ENCODE peak calls at places on chromosome 9, in six cellular contexts. One of them, this sample, is unnamed.

GRCh38 chr9:95831810-95832209 is 43.7 kb upstream of the ERCC6L2 start:
- DNase-seq in GM20000: no peak
- DNase-seq in lower leg skin: no peak
- DNase-seq in left lung: no peak
- DNase-seq in upper lobe of right lung: no peak
- DNase-seq in activated CD8-positive, alpha-beta T cell treated with anti-CD3 and anti-CD28 coated beads for 36 hours: no peak
- DNase-seq in this sample: no peak

GRCh38 chr9:20242767-20243166 is 379.5 kb downstream of the MLLT3 start:
- DNase-seq in GM20000: peak
- DNase-seq in lower leg skin: no peak
- DNase-seq in left lung: no peak
- DNase-seq in upper lobe of right lung: no peak
- DNase-seq in activated CD8-positive, alpha-beta T cell treated with anti-CD3 and anti-CD28 coated beads for 36 hours: peak
- DNase-seq in this sample: no peak

GRCh38 chr9:81092057-81092456 is 597.3 kb downstream of the TLE1 start:
- DNase-seq in GM20000: no peak
- DNase-seq in lower leg skin: no peak
- DNase-seq in left lung: no peak
- DNase-seq in upper lobe of right lung: no peak
- DNase-seq in activated CD8-positive, alpha-beta T cell treated with anti-CD3 and anti-CD28 coated beads for 36 hours: no peak
- DNase-seq in this sample: no peak

GRCh38 chr9:34271618-34272017 is 57.5 kb downstream of the KIF24 start:
- DNase-seq in GM20000: no peak
- DNase-seq in lower leg skin: no peak
- DNase-seq in left lung: no peak
- DNase-seq in upper lobe of right lung: no peak
- DNase-seq in activated CD8-positive, alpha-beta T cell treated with anti-CD3 and anti-CD28 coated beads for 36 hours: no peak
- DNase-seq in this sample: no peak

GRCh38 chr9:86534572-86535258 is 180.5 kb upstream of the TUT7 start:
- DNase-seq in GM20000: no peak
- DNase-seq in lower leg skin: no peak
- DNase-seq in left lung: no peak
- DNase-seq in upper lobe of right lung: no peak
- DNase-seq in activated CD8-positive, alpha-beta T cell treated with anti-CD3 and anti-CD28 coated beads for 36 hours: no peak
- DNase-seq in this sample: no peak

GRCh38 chr9:114803886-114804285 is 2.0 kb downstream of the TNFSF15 start:
- DNase-seq in GM20000: no peak
- DNase-seq in lower leg skin: no peak
- DNase-seq in left lung: no peak
- DNase-seq in upper lobe of right lung: no peak
- DNase-seq in activated CD8-positive, alpha-beta T cell treated with anti-CD3 and anti-CD28 coated beads for 36 hours: no peak
- DNase-seq in this sample: no peak

GRCh38 chr9:128706045-128706444 is 3.7 kb downstream of the PKN3 start:
- DNase-seq in GM20000: no peak
- DNase-seq in lower leg skin: no peak
- DNase-seq in left lung: no peak
- DNase-seq in upper lobe of right lung: peak
- DNase-seq in activated CD8-positive, alpha-beta T cell treated with anti-CD3 and anti-CD28 coated beads for 36 hours: no peak
- DNase-seq in this sample: peak

GRCh38 chr9:38048319-38048969 is 20.6 kb downstream of the SHB start:
- DNase-seq in GM20000: no peak
- DNase-seq in lower leg skin: no peak
- DNase-seq in left lung: no peak
- DNase-seq in upper lobe of right lung: no peak
- DNase-seq in activated CD8-positive, alpha-beta T cell treated with anti-CD3 and anti-CD28 coated beads for 36 hours: no peak
- DNase-seq in this sample: peak

GRCh38 chr9:70260007-70260443 is 1.2 kb downstream of the SMC5 start:
- DNase-seq in GM20000: no peak
- DNase-seq in lower leg skin: no peak
- DNase-seq in left lung: no peak
- DNase-seq in upper lobe of right lung: no peak
- DNase-seq in activated CD8-positive, alpha-beta T cell treated with anti-CD3 and anti-CD28 coated beads for 36 hours: no peak
- DNase-seq in this sample: no peak

GRCh38 chr9:110156902-110157301 is 51.1 kb downstream of the C9orf152 start:
- DNase-seq in GM20000: peak
- DNase-seq in lower leg skin: peak
- DNase-seq in left lung: no peak
- DNase-seq in upper lobe of right lung: no peak
- DNase-seq in activated CD8-positive, alpha-beta T cell treated with anti-CD3 and anti-CD28 coated beads for 36 hours: peak
- DNase-seq in this sample: no peak

GRCh38 chr9:100602302-100602930 is 24.5 kb downstream of the CAVIN4 start:
- DNase-seq in GM20000: peak
- DNase-seq in lower leg skin: no peak
- DNase-seq in left lung: no peak
- DNase-seq in upper lobe of right lung: no peak
- DNase-seq in activated CD8-positive, alpha-beta T cell treated with anti-CD3 and anti-CD28 coated beads for 36 hours: no peak
- DNase-seq in this sample: no peak

GRCh38 chr9:91040371-91041215 is 239.0 kb downstream of the SYK start:
- DNase-seq in GM20000: no peak
- DNase-seq in lower leg skin: no peak
- DNase-seq in left lung: no peak
- DNase-seq in upper lobe of right lung: no peak
- DNase-seq in activated CD8-positive, alpha-beta T cell treated with anti-CD3 and anti-CD28 coated beads for 36 hours: peak
- DNase-seq in this sample: no peak

GRCh38 chr9:127904518-127904887 is 5.1 kb upstream of the ST6GALNAC6 start:
- DNase-seq in GM20000: no peak
- DNase-seq in lower leg skin: no peak
- DNase-seq in left lung: peak
- DNase-seq in upper lobe of right lung: peak
- DNase-seq in activated CD8-positive, alpha-beta T cell treated with anti-CD3 and anti-CD28 coated beads for 36 hours: no peak
- DNase-seq in this sample: no peak

GRCh38 chr9:96293481-96293880 is 8.5 kb downstream of the HSD17B3 start:
- DNase-seq in GM20000: no peak
- DNase-seq in lower leg skin: no peak
- DNase-seq in left lung: no peak
- DNase-seq in upper lobe of right lung: no peak
- DNase-seq in activated CD8-positive, alpha-beta T cell treated with anti-CD3 and anti-CD28 coated beads for 36 hours: no peak
- DNase-seq in this sample: no peak

GRCh38 chr9:92266486-92266885 is 27.0 kb downstream of the IARS1 start:
- DNase-seq in GM20000: no peak
- DNase-seq in lower leg skin: no peak
- DNase-seq in left lung: no peak
- DNase-seq in upper lobe of right lung: no peak
- DNase-seq in activated CD8-positive, alpha-beta T cell treated with anti-CD3 and anti-CD28 coated beads for 36 hours: no peak
- DNase-seq in this sample: no peak

GRCh38 chr9:120136685-120137084 is 443.3 kb downstream of the CDK5RAP2 start:
- DNase-seq in GM20000: no peak
- DNase-seq in lower leg skin: no peak
- DNase-seq in left lung: no peak
- DNase-seq in upper lobe of right lung: no peak
- DNase-seq in activated CD8-positive, alpha-beta T cell treated with anti-CD3 and anti-CD28 coated beads for 36 hours: peak
- DNase-seq in this sample: no peak

GRCh38 chr9:112712678-112713077 is 5.2 kb downstream of the INIP start:
- DNase-seq in GM20000: no peak
- DNase-seq in lower leg skin: no peak
- DNase-seq in left lung: no peak
- DNase-seq in upper lobe of right lung: no peak
- DNase-seq in activated CD8-positive, alpha-beta T cell treated with anti-CD3 and anti-CD28 coated beads for 36 hours: no peak
- DNase-seq in this sample: no peak

GRCh38 chr9:112719292-112719691 is 1.4 kb upstream of the INIP start:
- DNase-seq in GM20000: peak
- DNase-seq in lower leg skin: no peak
- DNase-seq in left lung: no peak
- DNase-seq in upper lobe of right lung: no peak
- DNase-seq in activated CD8-positive, alpha-beta T cell treated with anti-CD3 and anti-CD28 coated beads for 36 hours: no peak
- DNase-seq in this sample: no peak

GRCh38 chr9:112719696-112720095 is 1.8 kb upstream of the INIP start:
- DNase-seq in GM20000: no peak
- DNase-seq in lower leg skin: no peak
- DNase-seq in left lung: no peak
- DNase-seq in upper lobe of right lung: no peak
- DNase-seq in activated CD8-positive, alpha-beta T cell treated with anti-CD3 and anti-CD28 coated beads for 36 hours: no peak
- DNase-seq in this sample: no peak

DNA sequence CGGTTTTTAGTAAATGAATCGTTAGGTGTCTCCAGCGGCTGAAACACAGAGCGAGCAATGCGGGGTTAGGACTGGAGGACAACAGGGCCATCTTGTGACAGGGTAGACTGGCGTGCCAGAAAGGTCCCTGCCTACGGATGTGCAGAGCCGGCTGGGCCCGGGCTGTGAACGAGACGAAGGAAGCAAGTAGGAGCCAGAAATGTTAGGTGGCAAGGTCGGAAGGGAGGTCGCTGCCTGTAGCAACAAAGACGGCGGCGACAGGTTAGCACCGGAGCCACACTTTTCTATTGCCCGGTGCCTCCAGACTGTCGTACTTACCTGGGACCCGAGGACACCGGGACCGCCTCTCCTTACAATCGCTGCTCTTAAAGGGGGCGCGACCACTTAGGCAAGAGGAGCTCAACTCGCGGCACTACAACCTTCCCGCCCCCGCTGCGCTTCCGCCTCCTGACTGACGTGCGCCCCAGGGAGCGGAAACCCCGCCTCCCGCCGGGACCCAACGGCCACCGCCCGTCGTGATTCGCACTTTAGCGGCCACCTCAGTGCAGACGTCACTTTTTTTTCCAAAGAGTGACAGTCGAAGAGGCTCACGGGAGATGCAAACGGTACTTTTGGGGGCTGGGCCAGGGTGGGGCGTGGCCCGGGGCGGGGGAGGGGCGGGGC is at the start of gene INIP:
- DNase-seq in GM20000: peak
- DNase-seq in lower leg skin: peak
- DNase-seq in left lung: peak
- DNase-seq in upper lobe of right lung: peak
- DNase-seq in activated CD8-positive, alpha-beta T cell treated with anti-CD3 and anti-CD28 coated beads for 36 hours: peak
- DNase-seq in this sample: peak
- TF ChIP-seq CTCF in GM20000: no peak
- TF ChIP-seq CTCF in lower leg skin: no peak
- TF ChIP-seq CTCF in left lung: no peak
- TF ChIP-seq CTCF in upper lobe of right lung: no peak
- TF ChIP-seq CTCF in activated CD8-positive, alpha-beta T cell treated with anti-CD3 and anti-CD28 coated beads for 36 hours: peak
- TF ChIP-seq CTCF in this sample: peak

GRCh38 chr9:134158242-134158641 is 6.1 kb downstream of the RNU6ATAC start:
- DNase-seq in GM20000: no peak
- DNase-seq in lower leg skin: no peak
- DNase-seq in left lung: no peak
- DNase-seq in upper lobe of right lung: no peak
- DNase-seq in activated CD8-positive, alpha-beta T cell treated with anti-CD3 and anti-CD28 coated beads for 36 hours: no peak
- DNase-seq in this sample: no peak

GRCh38 chr9:134157378-134157885 is 6.9 kb downstream of the RNU6ATAC start:
- DNase-seq in GM20000: no peak
- DNase-seq in lower leg skin: no peak
- DNase-seq in left lung: no peak
- DNase-seq in upper lobe of right lung: no peak
- DNase-seq in activated CD8-positive, alpha-beta T cell treated with anti-CD3 and anti-CD28 coated beads for 36 hours: no peak
- DNase-seq in this sample: no peak

GRCh38 chr9:134156564-134157377 is 7.6 kb downstream of the RNU6ATAC start:
- DNase-seq in GM20000: no peak
- DNase-seq in lower leg skin: no peak
- DNase-seq in left lung: no peak
- DNase-seq in upper lobe of right lung: no peak
- DNase-seq in activated CD8-positive, alpha-beta T cell treated with anti-CD3 and anti-CD28 coated beads for 36 hours: no peak
- DNase-seq in this sample: no peak

GRCh38 chr9:134159566-134160245 is 4.7 kb downstream of the RNU6ATAC start:
- DNase-seq in GM20000: no peak
- DNase-seq in lower leg skin: no peak
- DNase-seq in left lung: no peak
- DNase-seq in upper lobe of right lung: no peak
- DNase-seq in activated CD8-positive, alpha-beta T cell treated with anti-CD3 and anti-CD28 coated beads for 36 hours: no peak
- DNase-seq in this sample: no peak

DNA sequence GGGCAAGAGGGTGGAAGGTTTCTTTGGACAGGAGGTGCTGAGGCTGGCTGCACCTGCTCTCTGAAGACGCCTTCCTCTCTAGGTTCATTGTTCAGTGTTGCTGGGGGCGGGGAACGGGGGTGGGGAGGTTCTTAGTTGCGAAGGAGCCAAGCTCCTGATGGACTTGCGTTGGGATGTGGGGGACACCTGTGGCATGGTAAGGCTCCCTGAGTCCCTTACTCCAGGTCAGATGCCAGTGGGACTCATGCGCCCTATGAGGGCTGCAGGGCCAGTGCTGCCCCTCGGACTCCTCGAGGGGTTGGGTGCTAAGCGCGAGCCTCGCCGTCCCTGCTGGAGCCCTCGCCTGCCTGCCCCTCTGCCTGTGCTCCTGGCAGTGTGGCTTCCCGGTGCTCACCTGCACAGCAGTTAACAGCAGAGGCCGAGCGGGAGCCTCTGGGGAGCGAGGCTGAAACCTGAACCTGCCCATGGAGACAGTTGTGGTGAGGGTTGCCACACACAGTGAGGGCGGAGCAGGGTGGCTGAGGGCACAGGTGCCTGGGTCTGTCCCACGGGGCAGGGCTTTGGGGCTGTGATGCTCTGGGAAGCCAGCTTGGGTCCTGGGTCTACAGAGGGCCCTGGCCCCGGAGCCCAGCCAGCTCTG is 5.5 kb downstream of the RNU6ATAC start:
- DNase-seq in GM20000: no peak
- DNase-seq in lower leg skin: no peak
- DNase-seq in left lung: no peak
- DNase-seq in upper lobe of right lung: no peak
- DNase-seq in activated CD8-positive, alpha-beta T cell treated with anti-CD3 and anti-CD28 coated beads for 36 hours: no peak
- DNase-seq in this sample: no peak
- TF ChIP-seq CTCF in GM20000: no peak
- TF ChIP-seq CTCF in lower leg skin: no peak
- TF ChIP-seq CTCF in left lung: no peak
- TF ChIP-seq CTCF in upper lobe of right lung: no peak
- TF ChIP-seq CTCF in activated CD8-positive, alpha-beta T cell treated with anti-CD3 and anti-CD28 coated beads for 36 hours: no peak
- TF ChIP-seq CTCF in this sample: no peak

DNA sequence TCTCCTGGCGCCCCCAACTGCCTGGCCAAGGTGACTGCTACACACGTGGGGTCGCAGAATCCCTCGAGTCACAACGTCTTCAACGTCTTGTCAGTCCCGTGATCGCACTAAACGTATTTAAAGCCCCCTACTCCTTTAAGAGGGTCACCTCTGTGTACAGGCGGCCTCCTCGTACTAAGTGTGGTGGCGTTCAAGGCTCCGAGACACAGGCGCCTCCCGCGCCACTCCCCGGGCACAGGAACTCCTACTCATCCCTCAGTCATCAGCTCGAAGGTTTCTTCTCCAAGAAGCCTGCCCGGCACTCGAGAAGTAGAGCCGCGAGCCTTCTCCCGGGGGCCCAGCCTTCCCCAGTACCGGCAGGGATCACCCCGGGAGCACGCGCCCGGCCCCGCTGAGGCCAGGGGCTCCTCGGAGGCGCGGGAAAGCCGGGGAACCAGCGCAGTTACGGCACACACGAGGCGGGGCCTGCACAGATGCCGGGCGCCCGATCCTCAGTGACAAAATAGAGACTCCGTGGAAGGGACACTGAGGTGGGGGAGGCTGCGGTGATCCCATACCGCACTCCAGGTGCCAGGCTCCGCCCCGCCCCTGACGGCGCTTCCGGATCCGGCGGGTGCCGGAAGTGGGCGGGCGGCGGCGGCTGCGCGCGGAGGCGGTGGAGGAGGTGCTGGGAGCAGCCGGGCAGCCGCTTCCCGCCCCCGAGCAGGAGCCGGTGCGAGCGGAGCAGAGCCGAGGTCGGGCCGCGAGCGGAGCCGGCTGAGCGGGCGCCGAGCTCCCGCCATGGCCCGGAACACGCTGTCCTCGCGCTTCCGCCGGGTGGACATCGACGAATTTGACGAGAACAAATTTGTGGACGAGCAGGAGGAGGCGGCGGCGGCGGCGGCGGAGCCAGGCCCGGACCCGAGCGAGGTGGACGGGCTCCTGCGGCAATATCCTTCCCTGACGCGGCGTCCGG is 6.9 kb downstream of the ARPC5L start:
- DNase-seq in GM20000: peak
- DNase-seq in lower leg skin: peak
- DNase-seq in left lung: peak
- DNase-seq in upper lobe of right lung: peak
- DNase-seq in activated CD8-positive, alpha-beta T cell treated with anti-CD3 and anti-CD28 coated beads for 36 hours: peak
- DNase-seq in this sample: no peak
- TF ChIP-seq CTCF in GM20000: peak
- TF ChIP-seq CTCF in lower leg skin: no peak
- TF ChIP-seq CTCF in left lung: no peak
- TF ChIP-seq CTCF in upper lobe of right lung: no peak
- TF ChIP-seq CTCF in activated CD8-positive, alpha-beta T cell treated with anti-CD3 and anti-CD28 coated beads for 36 hours: peak
- TF ChIP-seq CTCF in this sample: peak

GRCh38 chr9:2916382-2916985 is 72.6 kb upstream of the PUM3 start:
- DNase-seq in GM20000: no peak
- DNase-seq in lower leg skin: no peak
- DNase-seq in left lung: no peak
- DNase-seq in upper lobe of right lung: no peak
- DNase-seq in activated CD8-positive, alpha-beta T cell treated with anti-CD3 and anti-CD28 coated beads for 36 hours: no peak
- DNase-seq in this sample: no peak
- TF ChIP-seq CTCF in GM20000: no peak
- TF ChIP-seq CTCF in lower leg skin: no peak
- TF ChIP-seq CTCF in left lung: no peak
- TF ChIP-seq CTCF in upper lobe of right lung: no peak
- TF ChIP-seq CTCF in activated CD8-positive, alpha-beta T cell treated with anti-CD3 and anti-CD28 coated beads for 36 hours: no peak
- TF ChIP-seq CTCF in this sample: no peak